ENCODE peak calls at places on chromosomes 16 and 17, in seven cellular contexts. U is testis; R is CD8-positive, alpha-beta T cell; J is Panc1; G is fibroblast of lung; Q is substantia nigra; Y is SK-N-SH. H is an unnamed sample.

GRCh38 chr16:12433691-12434390 is 369.8 kb downstream of the CPPED1 start:
- DNase-seq in U (no peak), Q (peak), J (no peak), G (no peak), Y (no peak), R (no peak), H (no peak)

GRCh38 chr16:31354394-31355291 is at the start of gene ITGAX:
- DNase-seq in R (peak), G (peak), Q (peak), U (peak), Y (peak), J (no peak), H (peak)

GRCh38 chr17:74380086-74380958 is 13.0 kb downstream of the GPR142 start:
- DNase-seq in R (no peak), J (no peak), U (no peak), G (no peak), Y (no peak), Q (no peak), H (peak)

GRCh38 chr16:56632160-56632847 is at the start of gene MT1M:
- DNase-seq in R (no peak), J (no peak), Y (peak), U (peak), Q (peak), G (no peak), H (no peak)

GRCh38 chr17:5883775-5884665 is 186.2 kb upstream of the WSCD1 start:
- DNase-seq in R (no peak), Q (no peak), U (no peak), G (no peak), Y (no peak), J (peak), H (peak)

GRCh38 chr16:67841198-67841815 is 813 bp upstream of the THAP11 start:
- DNase-seq in G (no peak), R (no peak), Y (no peak), J (no peak), Q (no peak), U (no peak), H (no peak)

GRCh38 chr17:2982854-2983636 is 80.4 kb downstream of the OR1D5 start:
- DNase-seq in J (no peak), U (peak), G (peak), Q (peak), Y (no peak), R (no peak), H (no peak)

GRCh38 chr17:5585814-5586558 is 1.7 kb upstream of the NLRP1 start:
- DNase-seq in U (no peak), R (no peak), Q (no peak), Y (no peak), G (peak), J (no peak), H (peak)

GRCh38 chr16:53176434-53176833 is 121.6 kb downstream of the CHD9 start:
- DNase-seq in U (no peak), G (no peak), R (no peak), Y (no peak), Q (no peak), J (no peak), H (no peak)

GRCh38 chr16:12602811-12603698 is 200.6 kb downstream of the CPPED1 start:
- DNase-seq in G (no peak), Q (no peak), Y (no peak), J (no peak), R (no peak), U (no peak), H (no peak)

GRCh38 chr17:50344712-50345380 is 1.1 kb upstream of the XYLT2 start:
- DNase-seq in R (no peak), Q (no peak), G (no peak), J (no peak), U (no peak), Y (peak), H (no peak)

GRCh38 chr17:44211281-44212265 is 7.9 kb downstream of the UBTF start:
- DNase-seq in U (no peak), J (no peak), Y (no peak), R (no peak), G (no peak), Q (no peak), H (no peak)

GRCh38 chr17:44212507-44213402 is 6.7 kb downstream of the UBTF start:
- DNase-seq in Y (no peak), R (no peak), U (no peak), J (no peak), G (no peak), Q (no peak), H (no peak)

GRCh38 chr17:44213403-44214229 is 5.9 kb downstream of the UBTF start:
- DNase-seq in R (no peak), Y (no peak), Q (no peak), U (no peak), J (no peak), G (no peak), H (no peak)

GRCh38 chr17:44209786-44210341 is 9.6 kb downstream of the UBTF start:
- DNase-seq in J (no peak), R (no peak), G (no peak), Q (no peak), U (no peak), Y (no peak), H (no peak)

DNA sequence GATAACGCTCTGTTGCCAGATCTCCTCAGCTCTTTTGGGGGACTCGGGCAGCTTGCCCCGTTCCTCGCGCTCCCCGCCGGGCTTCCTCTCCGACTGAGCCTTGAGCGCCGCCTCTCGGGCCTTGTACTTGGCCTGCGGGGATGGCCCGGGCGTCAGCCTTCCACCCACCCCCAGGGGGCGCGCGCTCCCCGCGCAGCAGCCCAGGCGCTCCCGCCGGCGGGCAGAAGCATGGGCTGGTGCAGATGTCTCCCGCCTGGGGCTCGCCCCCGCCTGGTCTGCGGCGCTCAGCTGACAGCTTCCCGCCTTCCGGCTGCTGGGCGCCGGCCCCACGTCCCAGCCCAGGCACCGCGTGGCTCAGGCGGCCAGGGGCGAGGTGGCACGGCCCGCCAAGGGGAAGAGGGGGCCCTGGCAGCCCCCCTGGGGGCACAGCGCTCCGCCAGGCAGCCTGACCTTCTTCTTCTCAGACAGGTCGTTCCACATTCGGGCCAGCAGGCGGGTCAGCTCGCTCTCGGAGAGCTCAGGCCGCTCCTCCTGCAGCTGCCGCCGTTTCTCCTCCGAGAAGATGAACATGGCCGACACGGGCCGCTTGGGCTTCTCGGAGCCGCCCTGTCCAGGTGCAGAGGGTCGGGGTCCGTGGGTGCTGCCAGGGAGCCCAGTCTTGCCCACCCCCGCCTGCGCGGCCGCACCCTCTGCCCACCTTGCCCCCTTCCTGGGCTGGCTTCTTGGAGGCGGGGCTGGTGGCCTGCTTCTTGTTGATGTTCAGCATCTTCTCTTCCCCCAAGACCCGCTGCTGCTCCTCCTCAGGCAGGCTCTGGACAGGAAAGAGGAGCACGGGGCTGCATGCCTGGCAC is 8.9 kb downstream of the UBTF start:
- DNase-seq in G (peak), J (no peak), R (peak), Y (peak), U (peak), Q (peak), H (no peak)
- H3K27ac ChIP-seq in G (peak), J (no peak), R (no peak), Y (no peak), U (peak), Q (peak), H (peak)

GRCh38 chr17:58703137-58703846 is 10.9 kb downstream of the RAD51C start:
- DNase-seq in G (peak), R (no peak), Y (no peak), U (no peak), J (no peak), Q (no peak), H (no peak)
- H3K27ac ChIP-seq in G (no peak), R (no peak), Y (no peak), U (no peak), J (no peak), Q (no peak), H (no peak)

DNA sequence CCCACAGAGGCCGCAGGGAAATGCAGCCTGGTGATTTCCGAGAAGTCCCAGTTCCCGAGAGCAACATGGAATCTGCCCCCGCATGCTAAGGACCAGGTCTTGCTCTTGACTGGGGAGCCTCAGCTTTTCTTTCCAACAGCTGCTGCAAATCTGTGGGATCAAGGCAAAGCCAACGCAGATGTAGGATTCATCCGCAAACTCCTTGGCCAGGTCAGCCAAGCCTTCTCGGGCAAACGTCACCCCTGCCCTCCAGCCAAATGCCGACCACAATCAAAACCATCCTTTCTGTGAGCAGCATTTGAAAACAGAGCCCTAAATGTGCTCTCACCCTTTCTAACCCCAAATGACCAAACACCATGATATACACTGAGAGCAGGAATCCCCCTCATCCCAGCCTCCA is 54.0 kb downstream of the MRM3 start:
- DNase-seq in Y (no peak), R (no peak), J (no peak), G (peak), U (no peak), Q (no peak), H (no peak)
- H3K27ac ChIP-seq in Y (no peak), R (no peak), J (no peak), G (peak), U (no peak), Q (no peak), H (no peak)

DNA sequence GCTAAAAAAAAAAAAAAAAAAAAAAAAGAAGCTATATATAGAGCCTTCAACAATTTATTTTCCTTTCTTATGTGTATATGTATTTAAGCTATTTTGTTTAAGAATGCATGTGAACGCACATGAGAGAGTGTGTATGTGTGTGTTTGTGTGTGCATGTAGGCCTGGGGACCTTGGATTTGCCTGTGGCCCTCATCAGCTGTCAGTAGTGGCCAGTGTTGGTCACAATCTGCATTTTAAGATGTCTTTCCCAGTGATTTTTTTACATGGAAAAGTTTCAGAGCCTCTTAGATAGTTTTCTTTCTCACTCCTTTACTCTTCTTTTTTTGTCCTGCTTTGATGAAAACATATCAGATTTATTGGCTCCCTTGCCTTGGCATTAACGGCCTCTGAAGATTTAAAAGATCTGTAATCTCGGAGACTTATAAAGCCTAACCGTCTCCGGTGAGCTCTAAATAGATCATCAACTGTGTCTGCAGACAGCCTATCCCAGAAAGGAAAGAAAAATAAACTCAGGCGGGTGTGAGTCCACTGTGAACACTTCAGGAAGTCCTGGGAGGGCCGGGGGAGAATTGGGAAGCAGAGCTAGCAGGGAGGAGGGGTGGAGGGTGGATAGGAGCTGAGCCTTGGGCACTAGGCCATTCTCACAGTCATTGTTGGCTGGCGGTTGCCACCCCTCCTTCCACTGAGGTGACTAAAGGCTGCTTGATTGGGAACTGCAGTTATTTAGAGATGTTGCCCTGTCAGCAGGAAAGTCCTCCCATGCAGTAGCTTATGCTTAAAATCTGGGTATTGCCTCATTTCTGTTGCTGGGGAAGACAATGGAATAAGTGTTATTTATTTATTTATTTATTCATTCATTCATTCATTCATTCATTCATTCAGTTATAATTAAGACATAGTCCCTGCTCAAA is 86.8 kb downstream of the WWP2 start:
- DNase-seq in Y (no peak), Q (peak), R (no peak), U (peak), J (no peak), G (peak), H (peak)
- H3K27ac ChIP-seq in Y (peak), Q (peak), R (no peak), U (peak), J (no peak), G (peak), H (peak)

GRCh38 chr16:74499114-74499513 is 77.8 kb upstream of the CLEC18B start:
- DNase-seq in Y (no peak), J (no peak), Q (no peak), U (no peak), R (no peak), G (no peak), H (no peak)
- H3K27ac ChIP-seq in Y (no peak), J (no peak), Q (peak), U (no peak), R (no peak), G (no peak), H (no peak)

GRCh38 chr17:15651583-15652110 is 32.1 kb upstream of the FBXW10B start:
- DNase-seq in G (peak), R (peak), Q (peak), J (peak), Y (peak), U (peak), H (peak)
- H3K27ac ChIP-seq in G (peak), R (no peak), Q (peak), J (peak), Y (peak), U (peak), H (peak)

GRCh38 chr17:40346061-40346767 is 18.3 kb downstream of the GJD3 start:
- DNase-seq in Q (peak), G (no peak), R (no peak), U (no peak), J (no peak), Y (no peak), H (no peak)
- H3K27ac ChIP-seq in Q (peak), G (peak), R (no peak), U (peak), J (peak), Y (peak), H (peak)

H was measured in epithelial cell of prostate.